ENCODE peak calls at places on chromosomes 5 and 9, in six cellular contexts. F, P, W, C, X and M are unnamed samples.

GRCh38 chr9:84955971-84956370 is 286.4 kb downstream of the NTRK2 start:
- DNase-seq in X (no peak), P (no peak), W (no peak), F (no peak), C (no peak), M (no peak)

GRCh38 chr5:172700686-172701324 is 59.7 kb downstream of the NEURL1B start:
- DNase-seq in F (no peak), P (no peak), X (no peak), C (no peak), W (no peak), M (no peak)

GRCh38 chr5:167899490-167899889 is 392.0 kb upstream of the WWC1 start:
- DNase-seq in F (no peak), P (no peak), C (no peak), W (no peak), X (peak), M (no peak)

GRCh38 chr5:139696894-139697658 is 48.9 kb downstream of the CXXC5 start:
- DNase-seq in C (peak), X (peak), P (peak), W (no peak), F (peak), M (no peak)

GRCh38 chr5:131379723-131380122 is 115.9 kb downstream of the CDC42SE2 start:
- DNase-seq in P (no peak), C (no peak), X (no peak), F (peak), W (peak), M (peak)

GRCh38 chr5:33788922-33789321 is 102.9 kb downstream of the ADAMTS12 start:
- DNase-seq in C (peak), F (no peak), P (no peak), W (no peak), X (peak), M (no peak)

GRCh38 chr5:39274388-39275085 is 55.2 kb upstream of the FYB1 start:
- DNase-seq in F (peak), X (no peak), C (no peak), W (no peak), P (no peak), M (no peak)

GRCh38 chr9:134193912-134194535 is 29.7 kb upstream of the RNU6ATAC start:
- DNase-seq in F (no peak), P (no peak), X (no peak), C (no peak), W (no peak), M (no peak)

GRCh38 chr5:101045689-101046088 is 142.6 kb upstream of the ST8SIA4 start:
- DNase-seq in P (no peak), C (no peak), F (no peak), W (no peak), X (no peak), M (no peak)

GRCh38 chr5:143025971-143026370 is 255.8 kb downstream of the ARHGAP26 start:
- DNase-seq in F (no peak), W (no peak), X (no peak), P (no peak), C (no peak), M (no peak)

GRCh38 chr5:15031180-15031579 is 159.6 kb upstream of the ANKH start:
- DNase-seq in F (no peak), C (no peak), X (no peak), P (no peak), W (no peak), M (no peak)

GRCh38 chr5:111224561-111224989 is 391 bp downstream of the CAMK4 start:
- DNase-seq in W (no peak), C (no peak), F (no peak), P (no peak), X (no peak), M (no peak)

GRCh38 chr5:43152946-43153345 is 32.2 kb downstream of the ZNF131 start:
- DNase-seq in X (peak), C (peak), W (no peak), F (no peak), P (no peak), M (no peak)

GRCh38 chr5:158212915-158213314 is 354.0 kb upstream of the CLINT1 start:
- DNase-seq in F (no peak), W (no peak), C (no peak), P (no peak), X (no peak), M (no peak)

GRCh38 chr9:98465799-98466198 is 210.3 kb upstream of the TBC1D2 start:
- DNase-seq in F (no peak), C (no peak), X (no peak), P (no peak), W (no peak), M (no peak)

GRCh38 chr5:73826761-73827450 is 200.9 kb downstream of the ARHGEF28 start:
- DNase-seq in X (peak), F (no peak), C (peak), P (no peak), W (no peak), M (no peak)